ENCODE peak calls at places on chromosomes 5 and 9, in four cellular contexts. F is K562, O is HepG2, A is H1. I is an unnamed sample.

GRCh38 chr9:84314306-84314705 is 26.3 kb downstream of the SLC28A3 start:
- DNase-seq in F (no peak), A (no peak), O (no peak), I (no peak)

GRCh38 chr9:129887210-129888084 is 52.2 kb downstream of the USP20 start:
- DNase-seq in F (peak), O (no peak), A (no peak), I (no peak)

GRCh38 chr5:140875085-140876065 is at the start of gene PCDHA12:
- DNase-seq in O (no peak), F (no peak), A (no peak), I (no peak)

GRCh38 chr5:4640793-4641192 is 499.3 kb upstream of the ADAMTS16 start:
- DNase-seq in O (no peak), F (no peak), A (no peak), I (no peak)

GRCh38 chr9:114155967-114156294 is 594 bp downstream of the COL27A1 start:
- DNase-seq in O (no peak), A (peak), F (no peak), I (no peak)

GRCh38 chr5:149714877-149715502 is 15.1 kb upstream of the PPARGC1B start:
- DNase-seq in F (no peak), A (no peak), O (no peak), I (no peak)

GRCh38 chr9:92188969-92189781 is 74.0 kb upstream of the SPTLC1 start:
- DNase-seq in A (no peak), F (no peak), O (peak), I (no peak)

GRCh38 chr5:26833596-26833995 is 204.8 kb downstream of the CDH9 start:
- DNase-seq in F (no peak), O (no peak), A (no peak), I (no peak)

GRCh38 chr5:106292654-106293053 is 1378.1 kb downstream of the EFNA5 start:
- DNase-seq in F (no peak), A (no peak), O (no peak), I (no peak)

GRCh38 chr9:114911167-114911821 is 19.1 kb downstream of the TNFSF8 start:
- DNase-seq in O (peak), F (peak), A (no peak), I (no peak)

GRCh38 chr5:72205431-72206009 is 98.2 kb downstream of the MAP1B start:
- DNase-seq in O (no peak), F (no peak), A (no peak), I (no peak)

GRCh38 chr5:139223481-139223880 is 25.3 kb upstream of the SIL1 start:
- DNase-seq in O (no peak), A (no peak), F (no peak), I (no peak)

GRCh38 chr5:88839238-88839637 is 43.7 kb downstream of the MEF2C start:
- DNase-seq in O (no peak), A (no peak), F (no peak), I (no peak)

GRCh38 chr5:87076931-87077330 is 190.8 kb upstream of the RASA1 start:
- DNase-seq in F (no peak), O (no peak), A (no peak), I (no peak)

GRCh38 chr9:129351642-129352151 is 173.6 kb upstream of the IER5L start:
- DNase-seq in O (no peak), A (no peak), F (no peak), I (no peak)

GRCh38 chr5:180179399-180180197 is 29.4 kb downstream of the RASGEF1C start:
- DNase-seq in F (no peak), O (no peak), A (no peak), I (no peak)

GRCh38 chr5:150523472-150524350 is 15.8 kb downstream of the NDST1 start:
- DNase-seq in O (peak), F (peak), A (no peak), I (peak)

GRCh38 chr5:82470185-82470584 is 192.0 kb upstream of the RPS23 start:
- DNase-seq in O (no peak), F (no peak), A (no peak), I (no peak)

GRCh38 chr5:93044860-93045666 is 536.0 kb downstream of the NR2F1-AS1 start:
- DNase-seq in A (no peak), O (no peak), F (no peak), I (no peak)

GRCh38 chr5:141707535-141707934 is 25.5 kb upstream of the ARAP3 start:
- DNase-seq in A (no peak), O (no peak), F (no peak), I (no peak)

GRCh38 chr9:83574482-83574881 is 36.3 kb upstream of the FRMD3 start:
- DNase-seq in O (no peak), F (no peak), A (no peak), I (no peak)

GRCh38 chr5:151198861-151199260 is 25.0 kb downstream of the CCDC69 start:
- DNase-seq in F (no peak), O (no peak), A (no peak), I (no peak)

GRCh38 chr5:5374034-5374715 is 48.3 kb upstream of the ICE1 start:
- DNase-seq in O (no peak), A (no peak), F (peak), I (no peak)

GRCh38 chr5:32642276-32643002 is 57.1 kb downstream of the SUB1 start:
- DNase-seq in A (no peak), F (no peak), O (peak), I (no peak)

GRCh38 chr9:130897848-130898551 is 1.4 kb upstream of the QRFP start:
- DNase-seq in O (no peak), A (no peak), F (peak), I (no peak)

GRCh38 chr9:33817327-33818166 is 587 bp downstream of the UBE2R2 start:
- DNase-seq in F (peak), A (peak), O (peak), I (no peak)

DNA sequence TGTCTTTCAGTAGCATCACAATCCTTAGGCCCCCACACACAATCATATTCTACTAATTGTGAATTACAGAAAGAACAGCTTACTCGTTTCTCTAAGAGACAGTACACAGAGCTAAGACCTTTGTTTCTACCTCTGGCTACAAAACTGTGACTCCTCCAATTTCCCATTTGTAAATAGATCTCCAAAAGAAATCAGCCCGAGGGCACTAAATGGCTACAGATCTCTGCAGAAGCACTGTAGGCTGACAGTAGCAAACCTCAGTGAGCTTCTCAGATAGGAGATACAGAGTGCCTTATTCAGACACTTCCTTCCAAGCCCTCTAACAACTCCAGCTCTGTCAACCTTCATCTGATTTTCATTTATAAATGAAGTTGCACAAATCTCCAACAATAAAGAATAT is 51.0 kb downstream of the EFNA5 start:
- DNase-seq in F (no peak), A (no peak), O (no peak), I (no peak)
- TF ChIP-seq SIN3A in F (no peak), A (no peak), O (no peak), I (no peak)

GRCh38 chr5:143767162-143767561 is 44.8 kb upstream of the HMHB1 start:
- DNase-seq in F (no peak), O (no peak), A (no peak), I (no peak)
- TF ChIP-seq FOSL1 in F (no peak), O (no peak), A (no peak), I (no peak)

GRCh38 chr9:97041898-97042297 is 3.0 kb upstream of the CTSV start:
- DNase-seq in O (no peak), A (no peak), F (no peak), I (no peak)
- TF ChIP-seq SIN3A in O (no peak), A (no peak), F (no peak), I (no peak)

GRCh38 chr5:36701085-36701691 is 94.8 kb downstream of the SLC1A3 start:
- DNase-seq in F (no peak), O (no peak), A (no peak), I (no peak)
- TF ChIP-seq FOSL1 in F (no peak), O (no peak), A (no peak), I (no peak)

GRCh38 chr5:108321341-108321740 is 60.6 kb downstream of the FBXL17 start:
- DNase-seq in A (no peak), O (no peak), F (no peak), I (no peak)
- TF ChIP-seq SIN3A in A (no peak), O (no peak), F (no peak), I (no peak)

DNA sequence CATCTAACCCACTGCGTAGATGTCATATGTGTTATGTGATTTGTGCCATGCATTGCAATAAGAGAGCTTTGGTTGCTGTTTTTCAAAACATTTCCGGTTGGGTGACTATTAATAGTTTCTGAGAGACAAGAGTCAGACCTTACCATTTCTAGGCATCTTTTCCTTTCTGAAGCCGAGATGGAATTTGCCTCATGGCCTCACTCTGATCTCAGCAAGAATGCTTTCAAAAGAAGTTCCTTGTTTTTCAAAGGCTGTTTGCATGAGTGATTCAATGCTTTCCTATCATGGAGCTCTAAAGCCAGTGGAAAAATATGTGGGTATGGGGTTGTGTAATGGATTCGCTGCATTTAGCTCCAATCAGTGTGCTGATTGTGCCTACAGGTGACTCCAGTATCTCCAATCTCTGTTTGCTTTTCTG is 203.1 kb upstream of the PPP1R2B start:
- DNase-seq in A (no peak), O (peak), F (no peak), I (no peak)
- TF ChIP-seq FOSL1 in A (no peak), O (no peak), F (no peak), I (no peak)

DNA sequence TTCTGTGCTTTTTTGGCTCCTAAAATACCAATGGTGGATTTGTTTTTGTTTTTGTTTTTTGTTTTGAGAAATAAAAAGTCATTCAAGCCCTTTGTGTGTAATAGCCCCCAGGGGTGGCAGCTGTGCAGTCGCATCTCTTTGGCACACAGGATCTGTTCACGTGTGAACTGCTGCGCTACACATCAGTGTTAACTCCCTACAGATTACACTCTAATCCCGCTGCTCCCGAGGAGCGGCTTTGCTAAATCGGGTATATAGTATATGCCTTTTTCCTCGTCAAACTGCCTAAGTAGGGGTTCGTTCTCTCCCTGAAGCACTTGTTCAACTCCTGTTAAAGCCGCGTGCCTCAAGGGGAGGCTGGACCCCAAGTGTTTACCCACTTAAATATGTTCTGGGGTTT is 22.3 kb downstream of the ZBTB34 start:
- DNase-seq in F (no peak), O (no peak), A (no peak), I (no peak)
- TF ChIP-seq SIN3A in F (no peak), O (no peak), A (no peak), I (no peak)

GRCh38 chr9:134551176-134551575 is 90.4 kb upstream of the COL5A1 start:
- DNase-seq in A (no peak), O (no peak), F (no peak), I (no peak)

GRCh38 chr9:134552349-134552990 is 89.1 kb upstream of the COL5A1 start:
- DNase-seq in A (no peak), F (no peak), O (no peak), I (no peak)

GRCh38 chr9:134550584-134550983 is 91.0 kb upstream of the COL5A1 start:
- DNase-seq in O (no peak), A (no peak), F (no peak), I (no peak)

GRCh38 chr9:134553061-134553891 is 88.3 kb upstream of the COL5A1 start:
- DNase-seq in A (no peak), F (no peak), O (no peak), I (no peak)

GRCh38 chr9:134551657-134552348 is 89.8 kb upstream of the COL5A1 start:
- DNase-seq in O (no peak), F (no peak), A (no peak), I (no peak)
- TF ChIP-seq FOSL1 in O (no peak), F (no peak), A (no peak), I (no peak)

I was measured in HCT116.